ENCODE peak calls at places on chromosomes 2 and 18, in four cellular contexts. One of them, this sample, is unnamed.

GRCh38 chr2:235106874-235107639 is 155.2 kb downstream of the SH3BP4 start:
- DNase-seq in GM12878: no peak
- DNase-seq in A549: peak
- DNase-seq in K562: peak
- DNase-seq in this sample: peak

GRCh38 chr2:9174771-9175441 is 31.7 kb upstream of the ASAP2 start:
- DNase-seq in GM12878: no peak
- DNase-seq in A549: no peak
- DNase-seq in K562: no peak
- DNase-seq in this sample: peak

GRCh38 chr18:10057808-10058791 is 144.3 kb downstream of the VAPA start:
- DNase-seq in GM12878: no peak
- DNase-seq in A549: no peak
- DNase-seq in K562: no peak
- DNase-seq in this sample: peak

GRCh38 chr2:129459881-129460280 is 519.6 kb upstream of the RAB6C start:
- DNase-seq in GM12878: no peak
- DNase-seq in A549: no peak
- DNase-seq in K562: no peak
- DNase-seq in this sample: no peak

GRCh38 chr2:95295376-95295775 is 1.8 kb upstream of the KCNIP3 start:
- DNase-seq in GM12878: no peak
- DNase-seq in A549: no peak
- DNase-seq in K562: no peak
- DNase-seq in this sample: no peak

GRCh38 chr2:119794237-119794636 is 34.5 kb downstream of the PTPN4 start:
- DNase-seq in GM12878: no peak
- DNase-seq in A549: no peak
- DNase-seq in K562: no peak
- DNase-seq in this sample: no peak

GRCh38 chr2:146295080-146295670 is 1549.7 kb upstream of the ACVR2A start:
- DNase-seq in GM12878: no peak
- DNase-seq in A549: no peak
- DNase-seq in K562: no peak
- DNase-seq in this sample: no peak

GRCh38 chr18:5582054-5582453 is 38.3 kb upstream of the EPB41L3 start:
- DNase-seq in GM12878: no peak
- DNase-seq in A549: no peak
- DNase-seq in K562: no peak
- DNase-seq in this sample: peak

GRCh38 chr18:49618741-49619392 is 57.0 kb downstream of the LIPG start:
- DNase-seq in GM12878: no peak
- DNase-seq in A549: no peak
- DNase-seq in K562: no peak
- DNase-seq in this sample: no peak

GRCh38 chr2:10532631-10533101 is 84.5 kb upstream of the ODC1 start:
- DNase-seq in GM12878: no peak
- DNase-seq in A549: no peak
- DNase-seq in K562: no peak
- DNase-seq in this sample: peak

GRCh38 chr2:207321504-207321903 is 155.8 kb upstream of the KLF7 start:
- DNase-seq in GM12878: no peak
- DNase-seq in A549: no peak
- DNase-seq in K562: no peak
- DNase-seq in this sample: no peak

GRCh38 chr2:224086226-224086911 is 47.3 kb upstream of the SERPINE2 start:
- DNase-seq in GM12878: no peak
- DNase-seq in A549: peak
- DNase-seq in K562: no peak
- DNase-seq in this sample: peak

GRCh38 chr2:162678551-162678950 is 160.0 kb downstream of the KCNH7 start:
- DNase-seq in GM12878: no peak
- DNase-seq in A549: no peak
- DNase-seq in K562: no peak
- DNase-seq in this sample: no peak

GRCh38 chr2:24883946-24884345 is 36.1 kb downstream of the ADCY3 start:
- DNase-seq in GM12878: no peak
- DNase-seq in A549: no peak
- DNase-seq in K562: no peak
- DNase-seq in this sample: peak

GRCh38 chr2:215760526-215760925 is 252.8 kb downstream of the MREG start:
- DNase-seq in GM12878: no peak
- DNase-seq in A549: no peak
- DNase-seq in K562: no peak
- DNase-seq in this sample: no peak

GRCh38 chr2:167756427-167756826 is 491.0 kb downstream of the STK39 start:
- DNase-seq in GM12878: no peak
- DNase-seq in A549: no peak
- DNase-seq in K562: no peak
- DNase-seq in this sample: peak

GRCh38 chr2:238776003-238776640 is 71.8 kb upstream of the TWIST2 start:
- DNase-seq in GM12878: no peak
- DNase-seq in A549: no peak
- DNase-seq in K562: no peak
- DNase-seq in this sample: no peak

GRCh38 chr2:238772635-238773297 is 75.1 kb upstream of the TWIST2 start:
- DNase-seq in GM12878: no peak
- DNase-seq in A549: no peak
- DNase-seq in K562: no peak
- DNase-seq in this sample: no peak

GRCh38 chr2:238773472-238773871 is 74.4 kb upstream of the TWIST2 start:
- DNase-seq in GM12878: no peak
- DNase-seq in A549: no peak
- DNase-seq in K562: no peak
- DNase-seq in this sample: no peak

GRCh38 chr2:238775591-238775990 is 72.3 kb upstream of the TWIST2 start:
- DNase-seq in GM12878: no peak
- DNase-seq in A549: no peak
- DNase-seq in K562: no peak
- DNase-seq in this sample: no peak

DNA sequence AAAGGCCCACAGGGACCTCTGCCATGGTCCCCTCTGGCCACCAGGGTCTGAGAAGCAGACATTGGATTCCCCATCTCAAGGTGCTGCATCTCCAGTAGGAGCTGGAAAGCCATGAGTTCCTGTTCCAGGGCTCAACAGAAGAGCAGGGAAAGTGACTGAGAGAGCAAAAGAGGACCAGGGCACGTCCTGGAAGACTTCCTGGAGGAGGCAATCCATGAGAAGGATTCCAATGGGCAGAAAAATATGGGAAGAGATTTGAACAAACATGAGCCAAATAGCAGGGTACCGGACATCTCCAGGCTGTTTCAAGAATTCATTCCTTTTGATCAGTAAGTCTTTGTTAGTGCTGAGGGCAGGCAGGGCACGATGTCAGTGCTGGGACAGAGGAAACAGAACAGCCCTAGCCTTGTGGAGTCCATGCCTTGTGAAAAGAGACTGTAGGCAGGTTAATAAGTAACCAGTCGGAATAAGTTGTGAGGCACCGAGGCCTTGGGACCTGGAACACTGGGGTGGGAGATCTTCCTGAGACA is 72.8 kb upstream of the TWIST2 start:
- DNase-seq in GM12878: no peak
- DNase-seq in A549: no peak
- DNase-seq in K562: no peak
- DNase-seq in this sample: no peak
- TF ChIP-seq RCOR1 in GM12878: no peak
- TF ChIP-seq RCOR1 in A549: no peak
- TF ChIP-seq RCOR1 in K562: no peak
- TF ChIP-seq RCOR1 in this sample: no peak

DNA sequence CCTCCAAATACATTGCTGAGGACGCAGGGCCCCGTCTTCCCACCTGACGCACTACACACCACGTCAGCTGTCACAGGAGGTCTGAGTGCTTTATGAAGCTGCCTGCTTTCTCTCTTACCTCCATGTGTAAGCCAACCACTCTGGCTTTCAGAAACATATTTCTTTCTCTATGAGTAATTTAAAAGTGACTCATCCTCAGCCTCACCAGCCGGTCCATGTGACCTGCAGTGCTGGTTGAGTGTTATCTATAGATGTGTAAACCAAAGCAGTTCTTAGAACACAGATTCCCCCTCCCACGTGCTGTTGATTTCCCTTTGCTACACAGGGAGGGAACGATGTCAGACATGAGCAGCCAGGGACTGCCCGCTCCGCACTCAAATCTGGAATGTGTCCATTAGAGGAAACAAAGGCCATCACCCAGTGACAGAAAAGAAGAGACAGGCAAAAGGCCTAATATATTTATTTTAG is 157.8 kb downstream of the BCL2 start:
- DNase-seq in GM12878: peak
- DNase-seq in A549: peak
- DNase-seq in K562: peak
- DNase-seq in this sample: peak
- TF ChIP-seq RCOR1 in GM12878: no peak
- TF ChIP-seq RCOR1 in A549: no peak
- TF ChIP-seq RCOR1 in K562: peak
- TF ChIP-seq RCOR1 in this sample: no peak

GRCh38 chr2:8145385-8145784 is 536.5 kb upstream of the ID2 start:
- DNase-seq in GM12878: no peak
- DNase-seq in A549: no peak
- DNase-seq in K562: no peak
- DNase-seq in this sample: peak

GRCh38 chr2:8149011-8149410 is 532.8 kb upstream of the ID2 start:
- DNase-seq in GM12878: no peak
- DNase-seq in A549: no peak
- DNase-seq in K562: no peak
- DNase-seq in this sample: no peak

GRCh38 chr2:8149985-8150547 is 531.8 kb upstream of the ID2 start:
- DNase-seq in GM12878: no peak
- DNase-seq in A549: no peak
- DNase-seq in K562: no peak
- DNase-seq in this sample: peak

GRCh38 chr2:8146329-8147048 is 535.4 kb upstream of the ID2 start:
- DNase-seq in GM12878: no peak
- DNase-seq in A549: no peak
- DNase-seq in K562: no peak
- DNase-seq in this sample: no peak

DNA sequence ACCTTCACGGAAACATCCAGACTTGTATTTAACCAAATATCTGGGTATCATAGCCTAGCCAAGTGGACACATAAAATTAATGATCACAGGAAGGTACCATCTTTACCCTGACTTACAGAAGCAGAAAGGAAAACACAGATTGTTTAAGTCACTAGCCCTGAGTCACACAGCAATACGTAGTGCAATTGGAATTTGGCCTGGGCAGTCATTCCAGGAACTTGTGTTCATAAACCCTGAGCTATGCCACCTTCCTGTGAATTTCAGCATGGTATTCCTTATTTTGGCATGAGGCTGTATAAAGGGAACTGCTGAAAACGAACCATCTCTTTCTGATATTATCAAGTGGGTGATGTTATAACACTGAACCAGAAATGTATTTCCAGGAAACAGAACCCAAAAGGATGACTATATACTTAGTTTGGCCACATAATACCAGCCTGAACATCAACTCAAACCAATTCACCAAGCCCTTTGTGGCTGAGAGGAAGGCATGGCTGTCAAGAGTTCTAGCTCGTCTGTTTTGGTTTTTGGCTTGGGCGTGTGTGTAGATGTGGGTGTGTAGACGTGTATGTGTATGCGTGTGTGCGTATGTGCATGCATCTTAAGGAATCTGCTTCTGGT is 533.5 kb upstream of the ID2 start:
- DNase-seq in GM12878: no peak
- DNase-seq in A549: peak
- DNase-seq in K562: no peak
- DNase-seq in this sample: peak
- TF ChIP-seq RCOR1 in GM12878: no peak
- TF ChIP-seq RCOR1 in A549: no peak
- TF ChIP-seq RCOR1 in K562: no peak
- TF ChIP-seq RCOR1 in this sample: no peak

GRCh38 chr2:74017181-74017580 is 32.5 kb downstream of the TET3 start:
- DNase-seq in GM12878: no peak
- DNase-seq in A549: no peak
- DNase-seq in K562: no peak
- DNase-seq in this sample: no peak

GRCh38 chr2:74024216-74024615 is 39.5 kb downstream of the TET3 start:
- DNase-seq in GM12878: no peak
- DNase-seq in A549: no peak
- DNase-seq in K562: no peak
- DNase-seq in this sample: no peak

GRCh38 chr2:74021407-74021755 is 36.7 kb downstream of the TET3 start:
- DNase-seq in GM12878: no peak
- DNase-seq in A549: no peak
- DNase-seq in K562: no peak
- DNase-seq in this sample: no peak

GRCh38 chr2:74019516-74019915 is 34.8 kb downstream of the TET3 start:
- DNase-seq in GM12878: no peak
- DNase-seq in A549: no peak
- DNase-seq in K562: no peak
- DNase-seq in this sample: no peak

GRCh38 chr2:74020717-74021406 is 36.2 kb downstream of the TET3 start:
- DNase-seq in GM12878: no peak
- DNase-seq in A549: no peak
- DNase-seq in K562: no peak
- DNase-seq in this sample: no peak
- TF ChIP-seq RCOR1 in GM12878: no peak
- TF ChIP-seq RCOR1 in A549: no peak
- TF ChIP-seq RCOR1 in K562: no peak
- TF ChIP-seq RCOR1 in this sample: no peak

GRCh38 chr18:26406294-26406693 is 142.1 kb downstream of the KCTD1 start:
- DNase-seq in GM12878: no peak
- DNase-seq in A549: no peak
- DNase-seq in K562: no peak
- DNase-seq in this sample: no peak

GRCh38 chr18:26403451-26403850 is 144.9 kb downstream of the KCTD1 start:
- DNase-seq in GM12878: no peak
- DNase-seq in A549: no peak
- DNase-seq in K562: no peak
- DNase-seq in this sample: no peak

GRCh38 chr18:26406854-26407517 is 141.4 kb downstream of the KCTD1 start:
- DNase-seq in GM12878: no peak
- DNase-seq in A549: no peak
- DNase-seq in K562: no peak
- DNase-seq in this sample: no peak

GRCh38 chr18:26405190-26405781 is 143.1 kb downstream of the KCTD1 start:
- DNase-seq in GM12878: no peak
- DNase-seq in A549: peak
- DNase-seq in K562: no peak
- DNase-seq in this sample: peak

GRCh38 chr18:26407721-26408601 is 140.4 kb downstream of the KCTD1 start:
- DNase-seq in GM12878: no peak
- DNase-seq in A549: no peak
- DNase-seq in K562: no peak
- DNase-seq in this sample: no peak
- TF ChIP-seq RCOR1 in GM12878: no peak
- TF ChIP-seq RCOR1 in A549: no peak
- TF ChIP-seq RCOR1 in K562: no peak
- TF ChIP-seq RCOR1 in this sample: no peak

GRCh38 chr2:127654838-127655175 is 8.9 kb downstream of the GPR17 start:
- DNase-seq in GM12878: no peak
- DNase-seq in A549: no peak
- DNase-seq in K562: no peak
- DNase-seq in this sample: no peak
- TF ChIP-seq RCOR1 in GM12878: no peak
- TF ChIP-seq RCOR1 in A549: no peak
- TF ChIP-seq RCOR1 in K562: no peak
- TF ChIP-seq RCOR1 in this sample: no peak

This sample was measured in IMR-90.